ENCODE peak calls at places on chromosomes 7 and 10, in eight cellular contexts. L is CD8-positive, alpha-beta memory T cell; E is WERI-Rb-1; N is right cardiac atrium; I is vagina; M is Peyer's patch; B is AG04450; V is psoas muscle. G is an unnamed sample. For H3K27me3, the result is how much of the 10 kb centered on the place peaks cover.

GRCh38 chr7:121385800-121386179 is 10.3 kb downstream of the FAM3C start:
- DNase-seq in L (no peak), E (no peak), N (no peak), I (no peak), M (no peak), B (no peak), V (no peak), G (no peak)

GRCh38 chr10:122499012-122499411 is 37.7 kb downstream of the HTRA1 start:
- DNase-seq in L (no peak), E (no peak), N (peak), I (no peak), M (no peak), B (no peak), V (no peak), G (no peak)

GRCh38 chr10:108911814-108912541 is 1011.3 kb downstream of the XPNPEP1 start:
- DNase-seq in L (no peak), E (peak), N (peak), I (no peak), M (peak), B (peak), V (peak), G (no peak)

GRCh38 chr7:47154781-47155180 is 427.1 kb downstream of the TNS3 start:
- DNase-seq in L (no peak), E (no peak), N (no peak), I (no peak), M (no peak), B (no peak), V (no peak), G (no peak)

GRCh38 chr10:127547997-127548396 is 1.1 kb upstream of the NPS start:
- DNase-seq in L (no peak), E (no peak), N (no peak), I (no peak), M (no peak), B (no peak), V (no peak), G (no peak)

GRCh38 chr7:8143151-8143874 is 118.7 kb downstream of the ICA1 start:
- DNase-seq in L (no peak), E (no peak), N (no peak), I (no peak), M (no peak), B (no peak), V (no peak), G (no peak)

GRCh38 chr10:77041636-77042258 is 595.9 kb downstream of the KCNMA1 start:
- DNase-seq in L (no peak), E (peak), N (peak), I (no peak), M (peak), B (no peak), V (no peak), G (peak)

GRCh38 chr7:33423646-33424020 is 294.3 kb downstream of the BBS9 start:
- DNase-seq in L (no peak), E (peak), N (no peak), I (no peak), M (no peak), B (no peak), V (no peak), G (no peak)

GRCh38 chr7:30278386-30278785 is 6.0 kb upstream of the ZNRF2 start:
- DNase-seq in L (no peak), E (no peak), N (no peak), I (no peak), M (no peak), B (no peak), V (no peak), G (no peak)

GRCh38 chr7:74464931-74465906 is 11.5 kb downstream of the GTF2IRD1 start:
- DNase-seq in L (no peak), E (no peak), N (peak), I (no peak), M (peak), B (no peak), V (no peak), G (no peak)

GRCh38 chr7:70837589-70837988 is 294.4 kb upstream of the GALNT17 start:
- DNase-seq in L (no peak), E (peak), N (no peak), I (peak), M (no peak), B (no peak), V (no peak), G (no peak)

GRCh38 chr10:1601371-1601906 is 135.9 kb downstream of the ADARB2 start:
- DNase-seq in L (no peak), E (no peak), N (no peak), I (peak), M (peak), B (no peak), V (no peak), G (no peak)
- H3K27me3 ChIP-seq in L (under half), E (under half), N (under half), I (under half), M (under half), B (under half), V (under half), G (under half)

GRCh38 chr7:139775829-139776266 is 1.9 kb downstream of the HIPK2 start:
- DNase-seq in L (peak), E (peak), N (peak), I (no peak), M (peak), B (peak), V (peak), G (peak)
- H3K27ac ChIP-seq in L (peak), E (peak), N (peak), I (peak), M (peak), B (peak), V (peak), G (peak)

GRCh38 chr7:27151945-27152815 is at the start of gene HOXA3:
- DNase-seq in L (no peak), E (peak), N (peak), I (no peak), M (peak), B (no peak), V (peak), G (no peak)
- H3K27me3 ChIP-seq in L (half or more), E (half or more), N (under half), I (under half), M (under half), B (under half), V (under half), G (half or more)

GRCh38 chr7:40903872-40904271 is 769.1 kb downstream of the SUGCT start:
- DNase-seq in L (no peak), E (no peak), N (no peak), I (no peak), M (no peak), B (no peak), V (no peak), G (no peak)

GRCh38 chr7:40899651-40900507 is 765.1 kb downstream of the SUGCT start:
- DNase-seq in L (no peak), E (no peak), N (no peak), I (no peak), M (no peak), B (no peak), V (no peak), G (no peak)

GRCh38 chr7:40899151-40899550 is 764.3 kb downstream of the SUGCT start:
- DNase-seq in L (no peak), E (no peak), N (no peak), I (no peak), M (no peak), B (no peak), V (no peak), G (no peak)
- H3K27ac ChIP-seq in L (no peak), E (no peak), N (no peak), I (peak), M (no peak), B (no peak), V (no peak), G (no peak)

GRCh38 chr7:94244760-94245159 is 149.9 kb upstream of the COL1A2 start:
- DNase-seq in L (no peak), E (no peak), N (no peak), I (no peak), M (no peak), B (no peak), V (no peak), G (no peak)
- H3K27me3 ChIP-seq in L (under half), E (under half), N (under half), I (under half), M (under half), B (under half), V (under half), G (under half)

GRCh38 chr7:3005257-3005656 is 38.4 kb downstream of the CARD11 start:
- DNase-seq in L (no peak), E (no peak), N (no peak), I (peak), M (peak), B (no peak), V (no peak), G (no peak)

GRCh38 chr7:3000566-3000965 is 43.1 kb downstream of the CARD11 start:
- DNase-seq in L (no peak), E (no peak), N (no peak), I (peak), M (peak), B (no peak), V (no peak), G (no peak)

GRCh38 chr7:2999078-2999500 is 44.6 kb downstream of the CARD11 start:
- DNase-seq in L (no peak), E (no peak), N (no peak), I (no peak), M (peak), B (no peak), V (no peak), G (no peak)

GRCh38 chr7:3003936-3004335 is 39.7 kb downstream of the CARD11 start:
- DNase-seq in L (no peak), E (no peak), N (no peak), I (peak), M (peak), B (no peak), V (no peak), G (no peak)

GRCh38 chr7:3002631-3003030 is 41.0 kb downstream of the CARD11 start:
- DNase-seq in L (no peak), E (no peak), N (no peak), I (peak), M (peak), B (no peak), V (no peak), G (no peak)
- H3K27ac ChIP-seq in L (no peak), E (no peak), N (no peak), I (no peak), M (no peak), B (no peak), V (no peak), G (no peak)

GRCh38 chr7:27164381-27165088 is 802 bp downstream of the HOXA9 start:
- DNase-seq in L (no peak), E (no peak), N (peak), I (no peak), M (peak), B (no peak), V (peak), G (no peak)
- H3K27me3 ChIP-seq in L (half or more), E (half or more), N (under half), I (under half), M (under half), B (half or more), V (under half), G (under half)